ENCODE peak calls at places on chromosomes 12 and 14, in six cellular contexts. O, E, T, F, M and A are unnamed samples.

GRCh38 chr12:111303531-111303930 is 65.4 kb downstream of the PHETA1 start:
- DNase-seq in E (no peak), F (no peak), T (no peak), O (no peak), M (no peak), A (no peak)

GRCh38 chr14:102554835-102555819 is 37.3 kb upstream of the RCOR1 start:
- DNase-seq in E (peak), F (peak), O (peak), M (peak), T (peak), A (no peak)

GRCh38 chr14:77498120-77498979 is at the start of gene ISM2:
- DNase-seq in T (peak), M (no peak), O (no peak), F (peak), E (no peak), A (no peak)

GRCh38 chr14:51562816-51563215 is 88.9 kb upstream of the FRMD6 start:
- DNase-seq in T (peak), O (no peak), M (no peak), F (no peak), E (no peak), A (no peak)

GRCh38 chr12:31219521-31219920 is 106.4 kb downstream of the SINHCAF start:
- DNase-seq in F (no peak), O (no peak), T (no peak), M (no peak), E (no peak), A (no peak)

GRCh38 chr14:25049559-25050493 is at the start of gene STXBP6:
- DNase-seq in T (peak), O (peak), E (no peak), M (no peak), F (no peak), A (peak)

GRCh38 chr12:114473717-114474116 is 67.8 kb upstream of the TBX5 start:
- DNase-seq in M (no peak), T (no peak), E (no peak), F (no peak), O (no peak), A (no peak)

GRCh38 chr12:49707127-49707811 is at the start of gene FMNL3:
- DNase-seq in F (peak), M (peak), O (peak), E (peak), T (peak), A (peak)

GRCh38 chr12:109592195-109592904 is 18.8 kb downstream of the MVK start:
- DNase-seq in F (no peak), M (no peak), T (no peak), E (no peak), O (no peak), A (no peak)

GRCh38 chr12:116950628-116951325 is 40.0 kb downstream of the FBXW8 start:
- DNase-seq in M (no peak), E (no peak), O (no peak), T (no peak), F (no peak), A (no peak)

GRCh38 chr14:76376001-76376404 is at the start of gene ESRRB:
- DNase-seq in T (no peak), E (no peak), M (no peak), O (no peak), F (no peak), A (no peak)

GRCh38 chr14:32217301-32217700 is 14.2 kb upstream of the RNU6-8 start:
- DNase-seq in M (no peak), O (no peak), E (no peak), T (no peak), F (no peak), A (no peak)

GRCh38 chr12:115267891-115268290 is 583.9 kb upstream of the TBX3 start:
- DNase-seq in M (no peak), F (no peak), T (no peak), E (no peak), O (no peak), A (no peak)

GRCh38 chr14:35406811-35407630 is 2.5 kb upstream of the NFKBIA start:
- DNase-seq in F (no peak), M (no peak), E (no peak), T (peak), O (no peak), A (peak)

GRCh38 chr12:115942346-115942745 is 335.1 kb downstream of the MED13L start:
- DNase-seq in F (no peak), E (no peak), T (no peak), M (no peak), O (no peak), A (no peak)

GRCh38 chr14:72786377-72787350 is 107.2 kb downstream of the DPF3 start:
- DNase-seq in O (no peak), T (no peak), M (no peak), E (no peak), F (no peak), A (no peak)

GRCh38 chr12:125528300-125528699 is 463.1 kb downstream of the AACS start:
- DNase-seq in F (no peak), O (no peak), M (no peak), E (no peak), T (no peak), A (peak)

GRCh38 chr12:121795029-121795977 is 1.8 kb upstream of the RHOF start:
- DNase-seq in T (peak), M (peak), E (peak), F (peak), O (peak), A (peak)

GRCh38 chr12:104805186-104805585 is 152.9 kb downstream of the SLC41A2 start:
- DNase-seq in M (no peak), O (no peak), F (no peak), T (peak), E (no peak), A (no peak)

GRCh38 chr12:63301311-63301710 is 150.3 kb upstream of the AVPR1A start:
- DNase-seq in F (no peak), M (no peak), E (no peak), O (no peak), T (no peak), A (no peak)

GRCh38 chr14:81055971-81056370 is 100.5 kb downstream of the TSHR start:
- DNase-seq in T (no peak), F (no peak), E (no peak), M (no peak), O (no peak), A (no peak)

GRCh38 chr14:30994681-30995620 is 30.5 kb upstream of the AP4S1 start:
- DNase-seq in F (no peak), O (no peak), E (no peak), T (peak), M (no peak), A (no peak)

GRCh38 chr12:998020-998874 is 7.2 kb downstream of the ERC1 start:
- DNase-seq in O (no peak), F (no peak), T (no peak), M (no peak), E (no peak), A (no peak)

GRCh38 chr14:104977008-104977680 is 1.0 kb downstream of the AHNAK2 start:
- DNase-seq in F (no peak), O (no peak), T (no peak), E (no peak), M (peak), A (no peak)

GRCh38 chr12:56601503-56601902 is 28.6 kb downstream of the BAZ2A start:
- DNase-seq in O (no peak), T (peak), F (peak), E (no peak), M (no peak), A (no peak)

GRCh38 chr14:61174395-61175386 is 106.4 kb downstream of the TMEM30B start:
- DNase-seq in F (no peak), O (no peak), T (peak), E (no peak), M (no peak), A (no peak)

GRCh38 chr14:68510201-68510600 is 282.7 kb downstream of the ZFP36L1 start:
- DNase-seq in M (no peak), E (no peak), F (no peak), T (no peak), O (peak), A (no peak)

GRCh38 chr14:71551291-71551955 is 380.8 kb upstream of the RGS6 start:
- DNase-seq in F (no peak), O (no peak), T (peak), E (no peak), M (no peak), A (no peak)

GRCh38 chr12:120359159-120359527 is 9.8 kb downstream of the MSI1 start:
- DNase-seq in E (no peak), F (no peak), M (no peak), O (no peak), T (no peak), A (no peak)

GRCh38 chr12:76595056-76595455 is 35.5 kb upstream of the OSBPL8 start:
- DNase-seq in M (no peak), O (no peak), E (no peak), T (no peak), F (no peak), A (no peak)

GRCh38 chr12:114430306-114430705 is 24.4 kb upstream of the TBX5 start:
- DNase-seq in T (peak), M (no peak), E (no peak), F (no peak), O (no peak), A (no peak)